ENCODE peak calls at places on chromosomes 11 and 22, in six cellular contexts. J is AG09309, I is A549, K is left ventricle myocardium inferior, N is OCI-LY7, P is IMR-90. W is an unnamed sample.

GRCh38 chr22:40001800-40002577 is 7.2 kb downstream of the FAM83F start:
- DNase-seq in J (no peak), I (no peak), K (no peak), N (no peak), P (no peak), W (no peak)

GRCh38 chr22:31550871-31551370 is 54.6 kb downstream of the SFI1 start:
- DNase-seq in J (no peak), I (no peak), K (no peak), N (no peak), P (no peak), W (no peak)

GRCh38 chr22:39244073-39244495 is 698 bp downstream of the PDGFB start:
- DNase-seq in J (no peak), I (no peak), K (no peak), N (no peak), P (no peak), W (no peak)

GRCh38 chr11:95297680-95298452 is 66.9 kb upstream of the SESN3 start:
- DNase-seq in J (no peak), I (no peak), K (no peak), N (no peak), P (no peak), W (no peak)

GRCh38 chr11:103091441-103091809 is 535 bp downstream of the DCUN1D5 start:
- DNase-seq in J (no peak), I (peak; percentile 11), K (peak; percentile 31), N (peak; percentile 72), P (peak; percentile 41), W (no peak)

GRCh38 chr11:94948070-94948617 is 25.2 kb downstream of the CWC15 start:
- DNase-seq in J (peak; percentile 69), I (no peak), K (no peak), N (no peak), P (peak; percentile 76), W (no peak)

GRCh38 chr11:102120437-102120935 is 10.2 kb downstream of the YAP1 start:
- DNase-seq in J (no peak), I (peak; percentile 24), K (no peak), N (no peak), P (peak; percentile 39), W (peak; percentile 38)

GRCh38 chr11:128464878-128465277 is 122.5 kb downstream of the ETS1 start:
- DNase-seq in J (no peak), I (no peak), K (no peak), N (no peak), P (no peak), W (no peak)

GRCh38 chr11:86449993-86450629 is 75.4 kb downstream of the CCDC81 start:
- DNase-seq in J (no peak), I (no peak), K (no peak), N (no peak), P (no peak), W (no peak)

GRCh38 chr11:104618949-104619348 is 279.3 kb downstream of the CASP12 start:
- DNase-seq in J (no peak), I (no peak), K (no peak), N (no peak), P (no peak), W (no peak)

GRCh38 chr11:121367434-121367833 is 74.9 kb downstream of the SC5D start:
- DNase-seq in J (no peak), I (no peak), K (no peak), N (peak; percentile 95), P (peak; percentile 4), W (no peak)

GRCh38 chr22:42688241-42688913 is 32.3 kb downstream of the A4GALT start:
- DNase-seq in J (peak; percentile 89), I (peak; percentile 33), K (peak; percentile 90), N (no peak), P (peak; percentile 93), W (peak; percentile 54)

GRCh38 chr22:37973271-37974170 is 10.8 kb downstream of the SOX10 start:
- DNase-seq in J (no peak), I (no peak), K (no peak), N (no peak), P (no peak), W (no peak)

GRCh38 chr22:22883090-22883727 is 4.4 kb upstream of the IGLL5 start:
- DNase-seq in J (no peak), I (no peak), K (no peak), N (no peak), P (no peak), W (no peak)

GRCh38 chr11:115213007-115213406 is 291.2 kb downstream of the CADM1 start:
- DNase-seq in J (no peak), I (no peak), K (no peak), N (no peak), P (no peak), W (no peak)

GRCh38 chr11:67288452-67289225 is 464 bp upstream of the ANKRD13D start:
- DNase-seq in J (peak; percentile 71), I (peak; percentile 83), K (peak; percentile 90), N (peak; percentile 94), P (peak; percentile 88), W (no peak)
- TF ChIP-seq CTCF in J (peak; percentile 13), I (peak; percentile 43), K (peak; percentile 58), N (peak; percentile 67), P (peak; percentile 56), W (peak; percentile 19)

DNA sequence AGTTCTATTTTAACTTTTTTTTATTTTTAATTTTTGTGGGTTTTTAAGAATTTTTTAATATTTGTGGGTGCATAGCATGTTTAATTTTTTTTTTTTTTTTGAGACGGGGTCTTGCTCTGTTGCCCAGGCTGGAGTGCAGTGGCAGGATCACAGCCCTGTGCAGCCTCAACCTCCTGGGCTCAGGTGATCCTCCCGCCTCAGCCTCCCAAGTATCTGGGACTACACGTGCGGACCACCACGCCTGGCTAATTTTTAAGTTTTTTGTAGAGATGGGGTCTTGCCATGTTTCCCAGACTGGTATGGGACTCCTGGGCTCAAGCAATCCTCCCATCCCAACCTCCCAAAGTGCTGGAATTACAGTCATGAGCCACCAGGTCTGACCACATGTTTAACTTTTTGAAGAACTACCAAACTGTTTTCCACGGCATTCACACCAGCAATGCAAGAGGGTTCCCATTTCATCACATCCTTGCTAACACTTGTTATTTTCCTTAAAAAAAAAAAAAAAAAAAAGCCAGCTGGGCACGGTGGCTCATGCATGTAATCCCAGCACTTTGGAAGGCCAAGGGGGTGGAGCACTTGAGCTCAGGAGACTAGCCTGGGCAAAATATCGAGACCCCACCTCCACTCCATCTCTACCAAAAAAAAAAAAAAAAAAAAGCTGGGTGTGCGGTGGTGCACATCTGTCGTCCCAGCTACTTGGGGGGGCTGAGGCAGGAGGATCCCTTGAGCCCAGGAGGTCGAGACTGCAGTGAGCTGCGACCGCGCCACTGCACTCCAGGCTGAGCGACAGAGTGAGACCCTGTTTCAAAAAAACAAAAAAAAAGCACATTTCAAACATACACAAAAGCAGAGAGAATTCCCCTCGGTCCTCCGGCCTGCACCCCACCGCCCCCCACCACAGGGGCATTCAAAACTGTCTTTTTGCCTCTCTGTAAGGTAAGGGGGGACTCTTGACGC is 16.7 kb upstream of the TXNRD2 start:
- DNase-seq in J (peak; percentile 44), I (no peak), K (peak; percentile 18), N (no peak), P (peak; percentile 73), W (no peak)
- H3K4me3 ChIP-seq in J (no peak overlapping the region), I (no peak overlapping the region), K (peak overlapping the region; percentile 51), N (no peak overlapping the region), P (no peak overlapping the region), W (no peak overlapping the region)

GRCh38 chr22:20060700-20061480 is 19.2 kb upstream of the DGCR8 start:
- DNase-seq in J (no peak), I (no peak), K (no peak), N (no peak), P (no peak), W (no peak)
- TF ChIP-seq CTCF in J (no peak), I (no peak), K (peak; percentile 2), N (peak; percentile 67), P (no peak), W (no peak)

DNA sequence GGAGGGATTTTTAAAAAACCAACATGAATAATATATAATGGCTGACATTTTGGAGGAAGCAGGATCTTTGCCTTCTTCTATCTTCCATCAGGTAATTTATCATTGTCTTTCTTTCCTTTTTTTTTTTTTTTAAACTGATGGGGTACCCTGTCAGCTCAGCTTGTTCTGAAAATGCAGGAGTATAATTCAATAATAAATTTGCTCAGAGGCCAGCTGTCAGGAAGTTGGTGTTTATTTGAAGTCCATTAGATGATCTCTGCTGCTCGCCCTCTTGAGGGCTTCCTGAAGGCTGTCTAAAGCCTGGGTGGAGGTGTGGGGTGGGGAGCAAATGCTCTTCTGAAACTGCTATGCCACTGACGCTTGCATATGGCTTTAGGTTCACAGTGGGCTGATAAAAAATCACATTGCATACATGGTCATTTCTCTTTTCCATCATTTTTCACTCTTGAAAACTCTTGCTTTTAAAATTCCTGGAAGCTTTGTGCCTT is 174.6 kb upstream of the NARS2 start:
- DNase-seq in J (no peak), I (no peak), K (no peak), N (no peak), P (no peak), W (no peak)
- H3K4me3 ChIP-seq in J (no peak overlapping the region), I (no peak overlapping the region), K (no peak overlapping the region), N (no peak overlapping the region), P (no peak overlapping the region), W (no peak overlapping the region)

DNA sequence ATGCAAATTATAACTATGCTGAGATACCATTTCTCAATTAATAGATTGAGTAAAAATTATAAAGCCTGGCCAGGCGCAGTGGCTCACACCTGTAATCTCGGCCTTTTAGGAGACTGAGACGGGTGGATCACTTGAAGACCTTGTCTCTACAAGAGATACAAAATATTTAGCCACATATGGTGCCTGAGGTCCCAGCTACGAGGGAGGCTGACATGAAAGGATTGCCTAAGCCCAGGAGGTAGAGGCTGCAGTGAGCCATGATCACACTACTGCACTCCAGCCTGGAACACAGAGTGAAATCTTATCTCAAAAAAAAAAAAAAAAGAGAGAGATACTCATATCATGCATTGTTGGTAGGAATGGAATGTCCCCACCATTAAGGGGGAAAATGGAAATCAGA is 142.4 kb downstream of the RCN1 start:
- DNase-seq in J (no peak), I (no peak), K (no peak), N (no peak), P (no peak), W (no peak)
- TF ChIP-seq CTCF in J (no peak), I (no peak), K (no peak), N (no peak), P (no peak), W (no peak)